ENCODE peak calls at places on chromosomes 16 and 17, in ten cellular contexts. X is gastrocnemius medialis, K is transverse colon, V is Peyer's patch, C is tibial nerve, A is ovary, D is body of pancreas, P is heart left ventricle, I is breast epithelium, O is sigmoid colon. Y is an unnamed sample.

GRCh38 chr17:41298458-41299135 is 4.1 kb downstream of the KRTAP29-1 start:
- DNase-seq in X (no peak), K (no peak), V (no peak), C (no peak), A (no peak), D (no peak), P (no peak), I (no peak), O (no peak), Y (no peak)

GRCh38 chr17:61458000-61458399 is 5.8 kb downstream of the TBX4 start:
- DNase-seq in X (no peak), K (no peak), V (no peak), C (no peak), A (no peak), D (no peak), P (no peak), I (no peak), O (peak; percentile 15), Y (no peak)

GRCh38 chr17:4236456-4236855 is 27.3 kb downstream of the ANKFY1 start:
- DNase-seq in X (no peak), K (no peak), V (no peak), C (no peak), A (no peak), D (no peak), P (no peak), I (no peak), O (no peak), Y (no peak)

GRCh38 chr16:64696872-64697271 is 425.0 kb downstream of the CDH11 start:
- DNase-seq in X (no peak), K (no peak), V (no peak), C (no peak), A (no peak), D (no peak), P (no peak), I (no peak), O (no peak), Y (no peak)

GRCh38 chr16:88381820-88382451 is 823 bp upstream of the ZNF469 start:
- DNase-seq in X (no peak), K (no peak), V (no peak), C (no peak), A (peak; percentile 22), D (no peak), P (no peak), I (no peak), O (peak; percentile 60), Y (no peak)

GRCh38 chr17:81999587-81999974 is 22.2 kb downstream of the ASPSCR1 start:
- DNase-seq in X (no peak), K (no peak), V (no peak), C (no peak), A (no peak), D (no peak), P (no peak), I (no peak), O (no peak), Y (peak; percentile 55)

GRCh38 chr16:2829501-2830354 is at the start of gene ZG16B:
- DNase-seq in X (no peak), K (peak; percentile 65), V (no peak), C (no peak), A (no peak), D (no peak), P (no peak), I (peak; percentile 68), O (no peak), Y (no peak)

GRCh38 chr16:49779979-49780378 is 75.9 kb downstream of the ZNF423 start:
- DNase-seq in X (no peak), K (no peak), V (no peak), C (no peak), A (no peak), D (no peak), P (no peak), I (no peak), O (no peak), Y (no peak)

GRCh38 chr17:443109-443508 is 90.5 kb upstream of the RPH3AL start:
- DNase-seq in X (no peak), K (no peak), V (no peak), C (no peak), A (no peak), D (no peak), P (no peak), I (no peak), O (no peak), Y (no peak)

GRCh38 chr16:88064011-88064888 is 113.0 kb downstream of the BANP start:
- DNase-seq in X (no peak), K (no peak), V (no peak), C (no peak), A (peak; percentile 22), D (no peak), P (no peak), I (no peak), O (no peak), Y (no peak)

DNA sequence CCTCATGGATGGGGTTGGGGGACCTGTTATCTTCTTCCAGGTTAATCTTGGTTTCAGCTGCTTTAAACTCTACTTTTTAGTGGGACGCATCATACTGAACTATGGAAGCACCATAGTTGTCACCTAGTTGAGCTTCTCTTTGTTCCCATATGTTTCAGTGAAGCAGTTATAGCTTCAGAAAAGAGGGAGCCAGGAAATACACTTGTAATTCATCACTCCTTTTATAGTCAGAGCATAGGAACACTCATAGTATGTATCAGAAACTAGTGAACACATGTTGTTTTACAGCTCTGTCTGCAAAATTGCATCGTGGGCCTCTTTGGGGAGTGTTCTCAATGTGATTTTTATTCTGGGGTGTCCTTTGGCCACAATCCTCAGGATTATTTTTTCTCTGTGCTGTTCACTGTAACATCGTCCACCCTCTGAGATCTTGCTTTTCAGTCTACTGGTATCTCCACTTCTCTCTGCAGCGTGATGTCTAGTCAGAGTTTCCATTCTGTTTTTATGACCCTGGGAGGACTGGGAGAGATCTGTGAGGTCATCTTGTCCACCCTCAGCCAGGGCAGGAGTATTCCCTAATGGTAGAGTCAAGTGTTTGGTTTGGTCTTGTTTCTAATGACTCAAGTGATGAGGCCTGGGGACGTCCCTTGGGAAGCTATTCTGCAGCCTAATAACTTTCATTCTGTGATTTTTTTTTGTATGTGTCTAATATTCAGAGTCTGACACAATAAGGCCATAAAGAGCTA is 585.4 kb downstream of the WWOX start:
- DNase-seq in X (peak; percentile 45), K (no peak), V (no peak), C (peak; percentile 58), A (no peak), D (no peak), P (peak; percentile 64), I (no peak), O (no peak), Y (no peak)
- H3K4me3 ChIP-seq in X (no peak overlapping the region), K (no peak overlapping the region), V (no peak overlapping the region), C (no peak overlapping the region), A (no peak overlapping the region), D (no peak overlapping the region), P (no peak overlapping the region), I (no peak overlapping the region), O (no peak overlapping the region), Y (no peak overlapping the region)

GRCh38 chr17:8060274-8060673 is 21.4 kb downstream of the ALOX15B start:
- DNase-seq in X (no peak), K (peak; percentile 66), V (peak; percentile 63), C (peak; percentile 89), A (no peak), D (peak; percentile 70), P (peak; percentile 48), I (no peak), O (peak; percentile 65), Y (peak; percentile 51)

GRCh38 chr17:8056976-8057625 is 18.2 kb downstream of the ALOX15B start:
- DNase-seq in X (no peak), K (no peak), V (no peak), C (no peak), A (no peak), D (no peak), P (no peak), I (no peak), O (peak; percentile 38), Y (no peak)

GRCh38 chr17:8056232-8056975 is 17.5 kb downstream of the ALOX15B start:
- DNase-seq in X (peak; percentile 16), K (peak; percentile 57), V (peak; percentile 74), C (peak; percentile 47), A (no peak), D (peak; percentile 57), P (no peak), I (no peak), O (peak; percentile 75), Y (peak; percentile 31)

GRCh38 chr17:8057691-8058114 is 18.8 kb downstream of the ALOX15B start:
- DNase-seq in X (peak; percentile 26), K (no peak), V (peak; percentile 54), C (peak; percentile 81), A (no peak), D (peak; percentile 71), P (no peak), I (no peak), O (peak; percentile 72), Y (peak; percentile 41)

DNA sequence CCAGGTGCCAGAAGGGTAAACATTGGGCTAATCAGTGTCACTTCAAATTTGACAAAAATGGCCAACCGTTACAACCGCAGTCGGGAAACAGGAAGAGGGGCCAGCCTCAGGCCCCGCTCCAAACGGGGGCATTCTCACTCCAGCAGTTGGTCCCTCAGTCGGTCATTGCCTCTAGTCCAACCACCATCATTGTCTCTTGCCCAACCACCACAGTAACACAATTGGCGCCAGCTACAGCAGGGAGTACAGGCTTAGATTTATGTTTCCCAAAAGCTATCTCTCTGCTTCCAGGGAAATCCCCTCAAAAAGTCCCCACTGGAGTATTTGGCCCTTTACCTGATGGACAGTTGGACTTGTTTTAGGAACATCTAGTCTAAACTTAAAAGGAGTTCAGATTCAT is 20.3 kb downstream of the ALOX15B start:
- DNase-seq in X (no peak), K (no peak), V (no peak), C (no peak), A (no peak), D (no peak), P (no peak), I (no peak), O (peak; percentile 20), Y (no peak)
- H3K27me3 ChIP-seq in X (peaks cover 57% of the 10 kb centered on the region), K (peaks cover 74% of the 10 kb centered on the region), V (no peaks in the 10 kb centered on the region), C (no peaks in the 10 kb centered on the region), A (no peaks in the 10 kb centered on the region), D (peaks cover 25% of the 10 kb centered on the region), P (peaks cover 25% of the 10 kb centered on the region), I (peaks cover 42% of the 10 kb centered on the region), O (peaks cover 84% of the 10 kb centered on the region), Y (peaks cover 24% of the 10 kb centered on the region)

DNA sequence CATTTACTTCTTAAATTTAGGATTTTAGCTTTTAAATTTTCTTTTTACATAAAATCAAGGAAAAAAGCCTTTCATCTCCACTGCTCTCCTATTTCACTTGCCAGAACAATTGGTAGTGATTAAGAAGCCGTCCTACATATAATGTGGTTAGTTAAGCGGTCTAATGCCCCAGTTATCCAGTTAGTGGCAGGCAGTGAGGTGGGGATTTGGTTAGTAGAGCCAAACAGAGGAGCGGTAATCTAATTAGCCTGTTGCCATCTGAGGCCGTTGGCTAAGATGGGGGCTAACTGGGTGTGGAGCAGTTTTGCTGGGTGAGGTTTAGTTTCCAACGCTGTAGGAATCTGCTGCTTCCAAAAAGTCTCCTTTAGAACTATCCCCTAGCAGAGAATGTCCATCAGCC is 22.4 kb downstream of the SNX11 start:
- DNase-seq in X (no peak), K (no peak), V (no peak), C (no peak), A (no peak), D (no peak), P (no peak), I (no peak), O (no peak), Y (no peak)
- TF ChIP-seq POLR2A in X (no peak), K (no peak), V (no peak), C (no peak), A (no peak), D (no peak), P (no peak), I (no peak), O (no peak), Y (no peak)

DNA sequence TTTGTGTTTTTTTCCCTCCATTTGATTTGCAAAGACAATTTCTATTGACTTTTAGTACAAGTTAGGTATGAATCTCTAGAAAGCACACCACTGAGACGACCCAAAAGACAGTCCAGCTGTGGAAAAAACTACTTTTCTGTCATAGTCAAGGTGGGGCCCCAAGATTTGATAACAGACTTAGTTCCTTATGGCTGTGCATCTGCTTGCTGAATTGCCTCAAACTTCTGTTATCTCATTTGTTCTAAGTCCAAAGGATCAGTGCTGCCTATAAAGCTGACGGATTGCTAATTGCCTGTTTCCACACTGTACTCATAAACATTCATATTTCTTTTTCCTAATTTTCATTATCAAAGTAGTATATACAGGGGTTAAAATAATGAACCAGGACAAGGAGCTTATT is 180.8 kb downstream of the SPECC1 start:
- DNase-seq in X (no peak), K (no peak), V (no peak), C (no peak), A (no peak), D (no peak), P (no peak), I (no peak), O (no peak), Y (no peak)
- H3K4me3 ChIP-seq in X (no peak overlapping the region), K (no peak overlapping the region), V (no peak overlapping the region), C (no peak overlapping the region), A (no peak overlapping the region), D (no peak overlapping the region), P (no peak overlapping the region), I (no peak overlapping the region), O (no peak overlapping the region), Y (no peak overlapping the region)

Y was measured in thyroid gland.